ENCODE peak calls at places on chromosome 16, in eight cellular contexts. Z, M, F, S, J, O, R and D are unnamed samples.

GRCh38 chr16:725463-726187 is 618 bp downstream of the CCDC78 start:
- DNase-seq in R (no peak), S (no peak), J (no peak), M (no peak), O (no peak), F (no peak), Z (no peak), D (no peak)

GRCh38 chr16:66014221-66014620 is 352.3 kb upstream of the CDH5 start:
- DNase-seq in R (no peak), Z (no peak), J (no peak), O (no peak), F (no peak), M (no peak), S (no peak), D (no peak)

GRCh38 chr16:68079616-68080344 is 5.4 kb upstream of the NFATC3 start:
- DNase-seq in M (peak), F (no peak), J (peak), Z (peak), S (peak), O (no peak), R (no peak), D (peak)

GRCh38 chr16:12057276-12057675 is 80.7 kb downstream of the SNX29 start:
- DNase-seq in R (peak), J (no peak), S (no peak), F (no peak), O (no peak), Z (no peak), M (no peak), D (no peak)

GRCh38 chr16:79887541-79888540 is 287.3 kb upstream of the MAF start:
- DNase-seq in F (no peak), S (no peak), M (no peak), R (no peak), O (no peak), Z (no peak), J (no peak), D (no peak)

GRCh38 chr16:1081734-1082265 is 9.3 kb downstream of the SSTR5 start:
- DNase-seq in R (no peak), S (no peak), F (no peak), J (no peak), Z (no peak), O (no peak), M (no peak), D (no peak)

GRCh38 chr16:3752984-3753383 is 35.7 kb upstream of the TRAP1 start:
- DNase-seq in J (no peak), Z (no peak), M (no peak), S (no peak), R (no peak), O (no peak), F (no peak), D (no peak)

GRCh38 chr16:53771655-53772497 is 67.9 kb downstream of the FTO start:
- DNase-seq in J (no peak), F (no peak), S (no peak), R (no peak), O (no peak), M (no peak), Z (no peak), D (peak)

GRCh38 chr16:72122916-72123315 is 29.3 kb downstream of the DHX38 start:
- DNase-seq in Z (no peak), J (no peak), M (no peak), S (no peak), O (no peak), R (no peak), F (no peak), D (no peak)